ENCODE peak calls at places on chromosomes 4 and X, in four cellular contexts. R is GM12878, W is HepG2, Q is K562. T is an unnamed sample.

GRCh38 chr4:122480023-122480422 is 23.5 kb upstream of the IL2 start:
- DNase-seq in R (no peak), Q (peak), W (peak), T (no peak)

GRCh38 chr4:93832097-93832496 is 3.5 kb downstream of the ATOH1 start:
- DNase-seq in R (no peak), W (no peak), Q (no peak), T (no peak)

GRCh38 chr4:173301518-173302201 is 32.5 kb downstream of the HMGB2 start:
- DNase-seq in W (no peak), R (no peak), Q (peak), T (no peak)

GRCh38 chr4:151238477-151238876 is 38.5 kb upstream of the PRSS48 start:
- DNase-seq in W (no peak), R (no peak), Q (no peak), T (no peak)

GRCh38 chr4:34771632-34772031 is 1472.7 kb downstream of the ARAP2 start:
- DNase-seq in Q (no peak), W (no peak), R (no peak), T (no peak)

GRCh38 chr4:112312610-112313239 is 15.6 kb downstream of the ALPK1 start:
- DNase-seq in Q (no peak), R (peak), W (no peak), T (no peak)

GRCh38 chr4:154626793-154627484 is 14.5 kb upstream of the FGG start:
- DNase-seq in R (no peak), Q (peak), W (peak), T (peak)

GRCh38 chr4:23455482-23455881 is 434.4 kb downstream of the PPARGC1A start:
- DNase-seq in R (no peak), Q (no peak), W (peak), T (peak)

GRCh38 chrX:5876984-5877655 is 351.5 kb downstream of the NLGN4X start:
- DNase-seq in R (no peak), Q (no peak), W (peak), T (peak)

GRCh38 chrX:153926863-153927685 is 1.0 kb upstream of the ARHGAP4 start:
- DNase-seq in Q (peak), W (peak), R (peak), T (no peak)

GRCh38 chrX:46029777-46030176 is 515.4 kb downstream of the ZNF674 start:
- DNase-seq in W (no peak), Q (no peak), R (no peak), T (no peak)

GRCh38 chrX:72269671-72270251 is 7.3 kb downstream of the RPS4X start:
- DNase-seq in R (no peak), W (no peak), Q (no peak), T (no peak)

GRCh38 chr4:25068386-25068785 is 37.6 kb upstream of the LGI2 start:
- DNase-seq in W (no peak), R (no peak), Q (no peak), T (no peak)

GRCh38 chr4:178309890-178310289 is 867.7 kb upstream of the AGA start:
- DNase-seq in Q (no peak), R (no peak), W (no peak), T (no peak)

GRCh38 chrX:11137543-11138139 is 26.5 kb downstream of the HCCS start:
- DNase-seq in R (no peak), Q (no peak), W (peak), T (no peak)

GRCh38 chrX:41677661-41678060 is 11.1 kb upstream of the GPR34 start:
- DNase-seq in R (no peak), W (no peak), Q (no peak), T (no peak)

GRCh38 chrX:56800801-56801200 is 71.8 kb downstream of the NBDY start:
- DNase-seq in Q (no peak), W (no peak), R (no peak), T (no peak)

GRCh38 chrX:13485167-13485566 is 84.2 kb upstream of the EGFL6 start:
- DNase-seq in R (no peak), W (no peak), Q (no peak), T (no peak)

GRCh38 chr4:110886856-110887255 is 264.0 kb upstream of the PITX2 start:
- DNase-seq in Q (no peak), R (no peak), W (no peak), T (no peak)

GRCh38 chrX:12011075-12011474 is 127.2 kb upstream of the FRMPD4 start:
- DNase-seq in W (no peak), Q (no peak), R (no peak), T (no peak)

GRCh38 chr4:141425124-141425523 is 204.4 kb downstream of the ZNF330 start:
- DNase-seq in Q (no peak), W (no peak), R (no peak), T (no peak)

GRCh38 chr4:39614487-39615162 is 24.0 kb downstream of the SMIM14 start:
- DNase-seq in Q (no peak), W (no peak), R (no peak), T (no peak)

GRCh38 chr4:16384496-16384895 is 158.2 kb upstream of the TAPT1 start:
- DNase-seq in Q (no peak), W (no peak), R (no peak), T (no peak)

GRCh38 chrX:57900961-57901360 is 9.3 kb downstream of the ZXDA start:
- DNase-seq in Q (no peak), R (no peak), W (no peak), T (no peak)

GRCh38 chr4:73901031-73901430 is 31.8 kb downstream of the CXCL1 start:
- DNase-seq in W (no peak), Q (no peak), R (no peak), T (no peak)

GRCh38 chr4:13547563-13548041 is 3.3 kb upstream of the NKX3-2 start:
- DNase-seq in W (no peak), R (no peak), Q (no peak), T (no peak)

GRCh38 chr4:70994387-70995099 is 1.1 kb downstream of the DCK start:
- DNase-seq in Q (no peak), W (no peak), R (no peak), T (no peak)

GRCh38 chr4:54233128-54233696 is 4.1 kb downstream of the PDGFRA start:
- DNase-seq in R (no peak), W (peak), Q (peak), T (peak)

GRCh38 chr4:11605597-11605996 is 176.9 kb upstream of the HS3ST1 start:
- DNase-seq in W (no peak), Q (no peak), R (no peak), T (no peak)

GRCh38 chrX:69070949-69071650 is 94.2 kb downstream of the PJA1 start:
- DNase-seq in Q (no peak), R (no peak), W (no peak), T (no peak)

GRCh38 chrX:112645774-112646173 is 34.0 kb downstream of the LHFPL1 start:
- DNase-seq in R (no peak), Q (no peak), W (no peak), T (no peak)

GRCh38 chrX:38985375-38985774 is 184.1 kb downstream of the MID1IP1 start:
- DNase-seq in Q (peak), W (no peak), R (no peak), T (peak)

GRCh38 chrX:31508338-31508737 is 436.5 kb upstream of the FTHL17 start:
- DNase-seq in Q (no peak), R (no peak), W (peak), T (no peak)

GRCh38 chr4:186820371-186820990 is 96.8 kb upstream of the FAT1 start:
- DNase-seq in Q (no peak), W (no peak), R (no peak), T (no peak)

DNA sequence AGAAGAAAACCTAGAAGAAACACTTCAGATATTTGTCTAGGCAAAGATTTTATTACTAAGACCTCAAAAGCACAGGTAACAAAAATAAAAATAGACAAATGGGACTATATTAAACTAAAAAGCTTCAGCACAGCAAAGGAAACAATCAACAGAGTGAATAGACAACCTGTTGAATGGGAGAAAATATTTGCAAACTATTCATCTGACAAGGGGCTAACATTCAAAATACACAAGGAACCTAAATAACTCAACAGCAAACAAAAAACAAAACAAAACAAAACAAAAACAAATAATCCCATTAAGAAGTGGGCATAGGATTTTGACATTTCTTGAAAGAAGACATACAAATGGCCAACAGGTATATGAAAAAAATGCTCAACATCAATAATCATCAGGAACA is 192.7 kb upstream of the ZCCHC13 start:
- DNase-seq in Q (no peak), W (no peak), R (no peak), T (no peak)
- TF ChIP-seq SP1 in Q (no peak), W (no peak), R (no peak), T (no peak)

GRCh38 chr4:145890689-145891088 is 47.9 kb downstream of the ZNF827 start:
- DNase-seq in Q (no peak), W (no peak), R (no peak), T (no peak)
- TF ChIP-seq TARDBP in Q (no peak), W (no peak), R (no peak), T (no peak)

DNA sequence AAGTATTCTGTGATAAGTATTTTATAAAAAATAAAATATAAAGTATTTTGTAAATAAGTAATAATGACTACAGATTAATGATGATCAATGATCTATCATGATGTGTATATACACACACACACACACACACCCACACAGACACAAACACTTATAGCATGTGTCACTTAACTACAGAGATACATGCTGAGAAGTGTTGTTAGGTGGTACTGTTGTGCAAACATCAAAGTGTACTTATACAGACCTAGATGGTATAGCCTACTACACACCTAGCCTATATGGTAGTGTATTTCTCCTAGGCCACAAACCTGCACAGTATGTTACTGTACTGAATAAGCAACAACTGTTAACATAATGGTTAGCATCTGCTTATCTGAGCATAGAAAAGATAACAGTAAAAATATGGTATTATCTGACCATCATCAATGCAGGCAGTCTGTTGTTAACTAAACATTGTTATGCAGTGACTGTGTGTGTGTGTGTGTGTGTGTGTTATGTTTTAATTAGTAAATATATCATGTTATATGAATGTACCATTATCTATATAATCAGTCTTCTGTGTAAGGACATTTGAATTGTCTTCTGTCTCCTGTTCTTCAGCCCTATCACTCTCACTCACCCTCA is 138.2 kb downstream of the CAMK2D start:
- DNase-seq in W (no peak), R (no peak), Q (no peak), T (no peak)
- TF ChIP-seq SP1 in W (no peak), R (no peak), Q (no peak), T (no peak)

GRCh38 chr4:8289956-8290700 is 20.6 kb downstream of the HTRA3 start:
- DNase-seq in Q (no peak), W (no peak), R (no peak), T (no peak)
- TF ChIP-seq TARDBP in Q (no peak), W (no peak), R (no peak), T (no peak)

GRCh38 chr4:5799406-5799805 is 88.4 kb downstream of the EVC start:
- DNase-seq in W (no peak), Q (no peak), R (no peak), T (no peak)

GRCh38 chr4:5801696-5802095 is 90.7 kb downstream of the EVC start:
- DNase-seq in W (no peak), R (no peak), Q (no peak), T (no peak)

GRCh38 chr4:5798946-5799345 is 87.9 kb downstream of the EVC start:
- DNase-seq in W (no peak), R (no peak), Q (no peak), T (no peak)

GRCh38 chr4:5798447-5798846 is 87.4 kb downstream of the EVC start:
- DNase-seq in W (no peak), Q (no peak), R (no peak), T (no peak)

DNA sequence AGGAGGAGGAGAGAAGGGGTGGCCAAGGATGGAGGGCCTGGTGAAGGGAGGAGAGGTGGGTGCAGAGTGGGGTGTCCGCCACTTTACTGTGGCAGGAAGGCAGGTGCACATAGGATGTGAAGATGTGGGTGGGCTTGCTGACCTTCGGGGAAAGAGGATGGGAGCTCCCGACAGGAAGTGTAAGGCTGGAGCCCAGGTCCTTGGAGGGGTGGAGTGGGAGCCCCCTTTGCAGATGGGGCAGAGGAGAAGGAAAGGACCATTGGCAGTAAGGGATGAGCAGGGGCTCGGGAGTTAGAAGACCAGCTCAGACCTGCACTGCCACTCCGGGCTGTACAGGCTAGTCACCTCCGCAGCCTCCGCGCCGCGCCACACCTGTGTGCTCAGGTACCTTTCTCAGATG is 89.5 kb downstream of the EVC start:
- DNase-seq in W (no peak), Q (no peak), R (no peak), T (no peak)
- TF ChIP-seq SP1 in W (no peak), Q (no peak), R (no peak), T (no peak)

DNA sequence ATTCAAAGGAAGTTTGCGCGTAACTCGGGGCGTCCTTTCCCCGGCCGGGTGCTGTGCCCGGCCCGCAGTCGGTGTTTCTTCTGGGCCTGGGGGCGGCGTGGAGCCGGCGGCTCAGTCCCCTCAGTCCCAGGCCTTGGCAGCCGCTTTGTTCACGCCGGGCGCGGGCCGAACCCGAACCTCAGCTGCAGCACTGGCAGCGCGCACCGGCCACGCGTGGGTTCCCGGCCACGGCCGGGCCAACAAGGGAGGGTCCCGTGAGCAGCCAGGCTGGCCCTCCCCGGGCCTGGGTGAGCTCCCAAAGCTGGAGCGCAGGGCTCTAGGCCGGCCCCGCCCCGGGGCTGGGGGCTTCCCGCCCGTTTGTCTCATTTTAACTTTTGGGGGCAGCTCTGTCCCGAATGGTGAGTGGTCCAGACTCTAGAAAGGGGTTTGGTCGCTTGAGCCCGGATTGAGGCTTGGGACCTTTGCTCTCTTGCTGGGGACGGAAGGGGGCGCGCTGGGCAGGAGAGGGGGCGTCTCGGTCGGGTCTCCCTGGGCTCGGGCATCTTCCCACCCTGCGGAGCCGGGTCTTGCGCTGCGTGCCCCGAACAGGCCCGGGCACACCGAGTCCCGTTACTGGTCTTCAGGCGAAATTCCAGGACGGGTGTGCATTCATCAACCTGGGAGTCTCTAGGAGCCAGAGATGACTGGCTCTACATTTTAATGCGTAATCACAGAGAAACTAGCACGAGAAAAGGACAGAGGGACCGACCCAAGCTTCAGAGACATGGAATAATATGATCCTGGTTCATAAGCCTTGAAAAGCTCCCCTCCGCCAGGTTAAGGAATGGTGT is 177.1 kb downstream of the CBR4 start:
- DNase-seq in W (no peak), Q (no peak), R (no peak), T (peak)
- TF ChIP-seq TARDBP in W (no peak), Q (no peak), R (no peak), T (no peak)

T was measured in HEK293T.